ENCODE peak calls at places on chromosomes 6 and 20, in ten cellular contexts. One of them, this sample, is unnamed.

GRCh38 chr6:22424196-22424595 is 127.4 kb upstream of the PRL start:
- DNase-seq in DND-41: no peak
- DNase-seq in AG09319: no peak
- DNase-seq in endothelial cell: no peak
- DNase-seq in astrocyte of the spinal cord: no peak
- DNase-seq in heart left ventricle: no peak
- DNase-seq in CD8-positive, alpha-beta T cell: no peak
- DNase-seq in BE2C: no peak
- DNase-seq in tibial artery: no peak
- DNase-seq in CD4-positive, alpha-beta T cell: no peak
- DNase-seq in this sample: no peak

GRCh38 chr6:95578106-95578410 is 723 bp downstream of the MANEA start:
- DNase-seq in DND-41: no peak
- DNase-seq in AG09319: no peak
- DNase-seq in endothelial cell: no peak
- DNase-seq in astrocyte of the spinal cord: peak
- DNase-seq in heart left ventricle: no peak
- DNase-seq in CD8-positive, alpha-beta T cell: no peak
- DNase-seq in BE2C: no peak
- DNase-seq in tibial artery: no peak
- DNase-seq in CD4-positive, alpha-beta T cell: no peak
- DNase-seq in this sample: no peak

GRCh38 chr20:24097051-24097450 is 108.5 kb upstream of the GGTLC1 start:
- DNase-seq in DND-41: no peak
- DNase-seq in AG09319: no peak
- DNase-seq in endothelial cell: no peak
- DNase-seq in astrocyte of the spinal cord: no peak
- DNase-seq in heart left ventricle: no peak
- DNase-seq in CD8-positive, alpha-beta T cell: no peak
- DNase-seq in BE2C: no peak
- DNase-seq in tibial artery: no peak
- DNase-seq in CD4-positive, alpha-beta T cell: no peak
- DNase-seq in this sample: no peak

GRCh38 chr6:16546851-16547250 is 214.4 kb downstream of the ATXN1 start:
- DNase-seq in DND-41: no peak
- DNase-seq in AG09319: peak
- DNase-seq in endothelial cell: no peak
- DNase-seq in astrocyte of the spinal cord: no peak
- DNase-seq in heart left ventricle: no peak
- DNase-seq in CD8-positive, alpha-beta T cell: no peak
- DNase-seq in BE2C: no peak
- DNase-seq in tibial artery: no peak
- DNase-seq in CD4-positive, alpha-beta T cell: no peak
- DNase-seq in this sample: no peak

GRCh38 chr20:32210206-32210605 is 2.5 kb downstream of the POFUT1 start:
- DNase-seq in DND-41: no peak
- DNase-seq in AG09319: no peak
- DNase-seq in endothelial cell: no peak
- DNase-seq in astrocyte of the spinal cord: no peak
- DNase-seq in heart left ventricle: no peak
- DNase-seq in CD8-positive, alpha-beta T cell: no peak
- DNase-seq in BE2C: no peak
- DNase-seq in tibial artery: no peak
- DNase-seq in CD4-positive, alpha-beta T cell: no peak
- DNase-seq in this sample: no peak

GRCh38 chr20:38453941-38454340 is 18.7 kb upstream of the RALGAPB start:
- DNase-seq in DND-41: no peak
- DNase-seq in AG09319: no peak
- DNase-seq in endothelial cell: no peak
- DNase-seq in astrocyte of the spinal cord: no peak
- DNase-seq in heart left ventricle: no peak
- DNase-seq in CD8-positive, alpha-beta T cell: no peak
- DNase-seq in BE2C: no peak
- DNase-seq in tibial artery: no peak
- DNase-seq in CD4-positive, alpha-beta T cell: no peak
- DNase-seq in this sample: no peak

GRCh38 chr6:9397981-9398559 is 962.7 kb upstream of the SLC35B3 start:
- DNase-seq in DND-41: no peak
- DNase-seq in AG09319: no peak
- DNase-seq in endothelial cell: no peak
- DNase-seq in astrocyte of the spinal cord: no peak
- DNase-seq in heart left ventricle: peak
- DNase-seq in CD8-positive, alpha-beta T cell: no peak
- DNase-seq in BE2C: no peak
- DNase-seq in tibial artery: no peak
- DNase-seq in CD4-positive, alpha-beta T cell: no peak
- DNase-seq in this sample: no peak

GRCh38 chr6:19368511-19368910 is 468.7 kb upstream of the ID4 start:
- DNase-seq in DND-41: no peak
- DNase-seq in AG09319: peak
- DNase-seq in endothelial cell: no peak
- DNase-seq in astrocyte of the spinal cord: peak
- DNase-seq in heart left ventricle: no peak
- DNase-seq in CD8-positive, alpha-beta T cell: no peak
- DNase-seq in BE2C: no peak
- DNase-seq in tibial artery: no peak
- DNase-seq in CD4-positive, alpha-beta T cell: no peak
- DNase-seq in this sample: no peak

GRCh38 chr6:116059713-116060571 is 749 bp downstream of the FRK start:
- DNase-seq in DND-41: no peak
- DNase-seq in AG09319: no peak
- DNase-seq in endothelial cell: no peak
- DNase-seq in astrocyte of the spinal cord: peak
- DNase-seq in heart left ventricle: no peak
- DNase-seq in CD8-positive, alpha-beta T cell: no peak
- DNase-seq in BE2C: no peak
- DNase-seq in tibial artery: no peak
- DNase-seq in CD4-positive, alpha-beta T cell: no peak
- DNase-seq in this sample: no peak

GRCh38 chr6:116064626-116065025 is 3.9 kb upstream of the FRK start:
- DNase-seq in DND-41: no peak
- DNase-seq in AG09319: no peak
- DNase-seq in endothelial cell: no peak
- DNase-seq in astrocyte of the spinal cord: no peak
- DNase-seq in heart left ventricle: no peak
- DNase-seq in CD8-positive, alpha-beta T cell: no peak
- DNase-seq in BE2C: no peak
- DNase-seq in tibial artery: no peak
- DNase-seq in CD4-positive, alpha-beta T cell: no peak
- DNase-seq in this sample: no peak

GRCh38 chr6:116057766-116058165 is 2.9 kb downstream of the FRK start:
- DNase-seq in DND-41: no peak
- DNase-seq in AG09319: no peak
- DNase-seq in endothelial cell: no peak
- DNase-seq in astrocyte of the spinal cord: no peak
- DNase-seq in heart left ventricle: no peak
- DNase-seq in CD8-positive, alpha-beta T cell: no peak
- DNase-seq in BE2C: no peak
- DNase-seq in tibial artery: no peak
- DNase-seq in CD4-positive, alpha-beta T cell: no peak
- DNase-seq in this sample: no peak

GRCh38 chr6:116062496-116062895 is 1.8 kb upstream of the FRK start:
- DNase-seq in DND-41: no peak
- DNase-seq in AG09319: no peak
- DNase-seq in endothelial cell: no peak
- DNase-seq in astrocyte of the spinal cord: no peak
- DNase-seq in heart left ventricle: no peak
- DNase-seq in CD8-positive, alpha-beta T cell: no peak
- DNase-seq in BE2C: no peak
- DNase-seq in tibial artery: no peak
- DNase-seq in CD4-positive, alpha-beta T cell: no peak
- DNase-seq in this sample: no peak

DNA sequence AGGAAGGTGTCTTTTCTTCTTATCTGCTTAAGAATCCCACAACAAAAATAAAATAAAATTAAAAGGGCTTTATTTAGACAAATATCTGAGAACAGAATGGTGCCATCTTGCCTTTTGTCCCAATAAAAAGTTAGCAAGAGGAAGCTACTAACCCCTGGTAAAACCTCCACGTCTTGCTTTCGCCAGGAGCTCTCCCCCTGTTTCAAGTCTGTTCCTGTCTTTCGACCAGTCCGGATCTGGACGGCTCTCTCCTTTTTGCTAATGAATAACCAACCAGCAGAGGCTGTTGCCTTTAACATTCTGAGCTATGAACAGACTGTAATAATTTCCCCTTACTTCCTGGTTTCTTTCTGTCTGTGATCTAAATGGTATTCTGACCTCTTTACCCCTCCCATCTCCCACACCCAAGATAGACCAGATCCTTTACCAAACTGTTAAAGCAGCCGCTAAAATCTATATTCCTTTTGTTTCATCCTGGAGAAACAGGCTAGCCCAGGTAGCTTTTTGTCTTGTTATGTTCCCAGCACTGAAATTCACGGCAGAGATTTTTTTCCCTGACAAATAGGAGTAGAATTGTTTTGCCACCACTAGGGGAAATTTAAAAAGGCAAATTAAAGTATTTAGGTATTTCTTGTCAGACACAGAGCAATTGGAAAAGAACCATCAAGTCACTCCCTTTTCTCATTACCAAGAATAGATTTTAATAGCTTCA is at the start of gene FRK:
- DNase-seq in DND-41: no peak
- DNase-seq in AG09319: no peak
- DNase-seq in endothelial cell: no peak
- DNase-seq in astrocyte of the spinal cord: peak
- DNase-seq in heart left ventricle: peak
- DNase-seq in CD8-positive, alpha-beta T cell: no peak
- DNase-seq in BE2C: no peak
- DNase-seq in tibial artery: peak
- DNase-seq in CD4-positive, alpha-beta T cell: no peak
- DNase-seq in this sample: no peak
- TF ChIP-seq CTCF in DND-41: no peak
- TF ChIP-seq CTCF in AG09319: peak
- TF ChIP-seq CTCF in endothelial cell: no peak
- TF ChIP-seq CTCF in astrocyte of the spinal cord: no peak
- TF ChIP-seq CTCF in heart left ventricle: no peak
- TF ChIP-seq CTCF in CD8-positive, alpha-beta T cell: no peak
- TF ChIP-seq CTCF in BE2C: no peak
- TF ChIP-seq CTCF in tibial artery: peak
- TF ChIP-seq CTCF in CD4-positive, alpha-beta T cell: no peak
- TF ChIP-seq CTCF in this sample: no peak

DNA sequence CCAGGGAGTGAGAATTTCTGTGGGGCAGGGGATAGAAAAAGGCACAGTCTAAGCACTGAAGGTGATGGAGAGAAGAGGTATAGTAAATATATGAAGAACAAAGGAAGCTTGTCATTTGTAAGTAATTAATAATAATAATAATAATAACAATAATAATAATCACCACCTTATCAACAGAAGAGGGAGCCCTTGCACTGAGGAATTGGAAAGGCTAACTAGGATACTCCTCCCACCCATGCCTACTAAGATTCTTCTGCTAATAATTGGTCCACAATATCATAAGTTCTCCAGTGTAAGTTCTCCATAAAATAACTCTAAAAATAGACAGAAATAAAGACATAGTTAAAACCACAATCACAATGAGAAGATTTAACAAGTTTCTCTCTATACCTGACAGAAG is 912 bp upstream of the OR12D3 start:
- DNase-seq in DND-41: no peak
- DNase-seq in AG09319: no peak
- DNase-seq in endothelial cell: no peak
- DNase-seq in astrocyte of the spinal cord: no peak
- DNase-seq in heart left ventricle: no peak
- DNase-seq in CD8-positive, alpha-beta T cell: no peak
- DNase-seq in BE2C: no peak
- DNase-seq in tibial artery: no peak
- DNase-seq in CD4-positive, alpha-beta T cell: no peak
- DNase-seq in this sample: no peak
- TF ChIP-seq CTCF in DND-41: no peak
- TF ChIP-seq CTCF in AG09319: no peak
- TF ChIP-seq CTCF in endothelial cell: peak
- TF ChIP-seq CTCF in astrocyte of the spinal cord: no peak
- TF ChIP-seq CTCF in heart left ventricle: no peak
- TF ChIP-seq CTCF in CD8-positive, alpha-beta T cell: no peak
- TF ChIP-seq CTCF in BE2C: no peak
- TF ChIP-seq CTCF in tibial artery: no peak
- TF ChIP-seq CTCF in CD4-positive, alpha-beta T cell: no peak
- TF ChIP-seq CTCF in this sample: no peak

GRCh38 chr6:163554032-163554431 is 139.5 kb downstream of the QKI start:
- DNase-seq in DND-41: no peak
- DNase-seq in AG09319: no peak
- DNase-seq in endothelial cell: no peak
- DNase-seq in astrocyte of the spinal cord: no peak
- DNase-seq in heart left ventricle: no peak
- DNase-seq in CD8-positive, alpha-beta T cell: no peak
- DNase-seq in BE2C: no peak
- DNase-seq in tibial artery: no peak
- DNase-seq in CD4-positive, alpha-beta T cell: no peak
- DNase-seq in this sample: no peak

DNA sequence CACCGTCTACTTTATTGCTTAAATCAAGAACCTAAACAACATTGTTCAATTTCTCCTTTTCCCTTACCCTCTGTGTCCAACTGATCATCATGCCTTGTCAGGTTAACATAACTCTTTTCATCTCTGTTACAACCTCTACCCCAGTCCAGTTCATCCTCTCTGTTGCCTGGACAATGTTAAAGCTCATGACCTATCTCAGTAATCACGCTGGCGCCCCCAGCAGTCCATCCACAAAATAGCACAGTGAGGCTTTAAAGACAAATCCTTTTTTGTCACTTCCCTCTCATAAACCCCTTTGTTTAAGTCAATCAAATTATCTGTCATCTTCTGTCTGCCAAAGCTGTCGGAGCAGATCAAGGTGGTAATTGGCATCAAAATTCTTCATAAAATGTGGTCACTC is 140.1 kb downstream of the QKI start:
- DNase-seq in DND-41: peak
- DNase-seq in AG09319: peak
- DNase-seq in endothelial cell: peak
- DNase-seq in astrocyte of the spinal cord: peak
- DNase-seq in heart left ventricle: no peak
- DNase-seq in CD8-positive, alpha-beta T cell: peak
- DNase-seq in BE2C: peak
- DNase-seq in tibial artery: no peak
- DNase-seq in CD4-positive, alpha-beta T cell: peak
- DNase-seq in this sample: peak
- TF ChIP-seq CTCF in DND-41: peak
- TF ChIP-seq CTCF in AG09319: peak
- TF ChIP-seq CTCF in endothelial cell: peak
- TF ChIP-seq CTCF in astrocyte of the spinal cord: peak
- TF ChIP-seq CTCF in heart left ventricle: peak
- TF ChIP-seq CTCF in CD8-positive, alpha-beta T cell: peak
- TF ChIP-seq CTCF in BE2C: peak
- TF ChIP-seq CTCF in tibial artery: no peak
- TF ChIP-seq CTCF in CD4-positive, alpha-beta T cell: peak
- TF ChIP-seq CTCF in this sample: peak

DNA sequence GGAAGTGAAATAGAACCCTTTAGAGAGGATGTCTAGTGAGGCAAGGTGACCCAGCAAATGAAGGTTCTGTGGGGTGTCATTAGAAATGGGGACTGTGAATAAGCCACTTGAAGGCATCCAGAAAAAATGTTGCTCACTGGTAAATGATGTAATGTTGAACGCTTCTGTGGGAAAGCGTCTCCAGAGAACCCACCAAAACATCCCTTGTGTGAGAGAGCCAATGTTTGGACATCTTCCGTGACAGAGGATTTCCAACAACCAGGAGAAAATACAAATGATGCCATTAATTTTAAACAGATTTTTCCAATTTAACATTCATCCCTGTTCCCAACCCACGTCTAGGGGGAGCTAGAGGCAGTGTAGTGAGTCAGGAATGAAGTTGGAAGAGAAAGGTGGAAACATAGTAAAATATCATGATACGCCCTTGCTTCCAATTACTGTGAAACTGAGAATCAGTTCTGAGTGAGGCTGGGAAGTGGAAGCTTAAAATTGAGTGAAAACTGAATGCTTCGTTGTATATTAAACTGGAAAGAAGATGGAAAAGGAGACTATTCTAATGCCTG is 584.2 kb downstream of the CD109 start:
- DNase-seq in DND-41: no peak
- DNase-seq in AG09319: no peak
- DNase-seq in endothelial cell: no peak
- DNase-seq in astrocyte of the spinal cord: no peak
- DNase-seq in heart left ventricle: no peak
- DNase-seq in CD8-positive, alpha-beta T cell: no peak
- DNase-seq in BE2C: no peak
- DNase-seq in tibial artery: no peak
- DNase-seq in CD4-positive, alpha-beta T cell: no peak
- DNase-seq in this sample: no peak
- TF ChIP-seq CTCF in DND-41: no peak
- TF ChIP-seq CTCF in AG09319: peak
- TF ChIP-seq CTCF in endothelial cell: no peak
- TF ChIP-seq CTCF in astrocyte of the spinal cord: peak
- TF ChIP-seq CTCF in heart left ventricle: no peak
- TF ChIP-seq CTCF in CD8-positive, alpha-beta T cell: no peak
- TF ChIP-seq CTCF in BE2C: no peak
- TF ChIP-seq CTCF in tibial artery: no peak
- TF ChIP-seq CTCF in CD4-positive, alpha-beta T cell: no peak
- TF ChIP-seq CTCF in this sample: no peak